ENCODE peak calls at places on chromosomes 3 and 15, in six cellular contexts. W, I, R, S, P and Z are unnamed samples.

GRCh38 chr3:122957707-122958210 is 69.8 kb downstream of the SEMA5B start:
- DNase-seq in W (no peak), R (no peak), I (no peak), P (no peak), S (no peak), Z (no peak)

GRCh38 chr15:22951381-22952280 is 28.5 kb downstream of the CYFIP1 start:
- DNase-seq in W (no peak), S (no peak), I (no peak), R (peak; percentile 75), P (no peak), Z (no peak)

GRCh38 chr15:73583568-73583967 is 49.6 kb downstream of the NPTN start:
- DNase-seq in P (no peak), S (no peak), I (no peak), R (no peak), W (no peak), Z (no peak)

GRCh38 chr3:851098-851790 is 241.6 kb upstream of the CNTN6 start:
- DNase-seq in P (peak; percentile 57), I (no peak), W (no peak), R (no peak), S (no peak), Z (no peak)

GRCh38 chr3:115885621-115886020 is 262.3 kb downstream of the GAP43 start:
- DNase-seq in W (no peak), R (no peak), P (no peak), I (no peak), S (peak; percentile 26), Z (no peak)

GRCh38 chr3:101807884-101808283 is 28.9 kb downstream of the NXPE3 start:
- DNase-seq in P (no peak), S (no peak), I (no peak), W (no peak), R (no peak), Z (no peak)

GRCh38 chr15:43748376-43748775 is 2.1 kb downstream of the PDIA3 start:
- DNase-seq in I (no peak), W (no peak), S (peak; percentile 24), R (no peak), P (no peak), Z (no peak)

GRCh38 chr3:57927916-57928315 is 80.3 kb upstream of the FLNB start:
- DNase-seq in S (peak; percentile 52), I (no peak), R (no peak), W (no peak), P (no peak), Z (no peak)

GRCh38 chr3:175346573-175347356 is 487.6 kb downstream of the NAALADL2 start:
- DNase-seq in S (peak; percentile 95), I (peak; percentile 54), R (peak; percentile 69), W (no peak), P (no peak), Z (no peak)

GRCh38 chr3:14537590-14538450 is 2.3 kb downstream of the GRIP2 start:
- DNase-seq in S (no peak), R (peak; percentile 27), I (peak; percentile 91), P (no peak), W (no peak), Z (no peak)

GRCh38 chr3:39141211-39141995 is 12.0 kb downstream of the CSRNP1 start:
- DNase-seq in W (no peak), P (no peak), I (peak; percentile 66), S (peak; percentile 39), R (peak; percentile 72), Z (no peak)

DNA sequence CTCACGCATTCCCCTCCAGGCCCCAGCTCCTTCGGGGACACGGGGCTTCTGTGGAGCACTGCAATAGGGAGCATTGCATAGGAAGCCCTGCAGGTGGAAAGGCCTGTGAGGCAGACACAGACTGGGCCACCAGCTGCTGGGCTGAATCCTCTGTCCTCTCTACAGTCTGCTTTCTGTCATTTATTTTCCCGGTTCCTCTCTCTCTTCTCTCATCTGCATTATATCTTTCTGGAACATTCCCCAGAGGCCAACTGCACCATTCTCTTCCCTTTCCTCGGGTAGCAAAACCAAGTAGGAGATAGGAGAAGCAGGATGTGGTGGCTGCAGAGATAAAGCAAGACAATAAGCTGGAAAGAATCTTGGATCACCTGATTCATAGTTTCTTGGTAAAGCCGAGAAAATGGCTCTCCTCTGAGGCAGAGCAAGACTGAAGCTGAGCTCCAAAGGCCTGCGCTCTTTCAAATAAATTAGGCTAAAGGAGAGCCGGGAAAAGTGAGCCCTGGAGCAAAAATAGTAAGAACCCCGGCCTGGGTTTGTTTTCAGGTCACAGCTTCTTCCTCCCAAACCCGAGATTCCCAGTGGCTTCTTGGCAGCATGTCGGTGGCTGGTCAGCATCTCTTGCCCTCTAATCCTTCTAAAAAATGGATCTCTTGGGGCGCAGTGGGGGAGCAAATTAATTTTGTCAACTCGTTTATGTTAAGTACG is 5.3 kb downstream of the TM4SF4 start:
- DNase-seq in R (no peak), W (no peak), I (no peak), P (no peak), S (peak; percentile 31), Z (no peak)
- H3K27ac ChIP-seq in R (no peak overlapping the region), W (no peak overlapping the region), I (peak overlapping the region; percentile 64), P (no peak overlapping the region), S (peak overlapping the region; percentile 33), Z (no peak overlapping the region)

GRCh38 chr3:47867451-47868017 is 64.6 kb downstream of the DHX30 start:
- DNase-seq in S (no peak), R (no peak), I (peak; percentile 16), W (no peak), P (no peak), Z (no peak)
- H3K9me3 ChIP-seq in S (no peaks in the 10 kb centered on the region), R (no peaks in the 10 kb centered on the region), I (no peaks in the 10 kb centered on the region), W (no peaks in the 10 kb centered on the region), P (no peaks in the 10 kb centered on the region), Z (no peaks in the 10 kb centered on the region)

GRCh38 chr3:125076464-125076863 is 20.7 kb upstream of the HEG1 start:
- DNase-seq in S (no peak), R (no peak), W (no peak), P (peak; percentile 43), I (no peak), Z (no peak)

GRCh38 chr3:125072749-125073404 is 17.1 kb upstream of the HEG1 start:
- DNase-seq in R (no peak), P (peak; percentile 32), S (no peak), W (no peak), I (no peak), Z (no peak)

GRCh38 chr3:125073506-125073905 is 17.7 kb upstream of the HEG1 start:
- DNase-seq in P (no peak), W (no peak), S (no peak), R (no peak), I (no peak), Z (no peak)

GRCh38 chr3:125077864-125078263 is 22.1 kb upstream of the HEG1 start:
- DNase-seq in W (no peak), S (no peak), R (no peak), P (no peak), I (no peak), Z (no peak)

DNA sequence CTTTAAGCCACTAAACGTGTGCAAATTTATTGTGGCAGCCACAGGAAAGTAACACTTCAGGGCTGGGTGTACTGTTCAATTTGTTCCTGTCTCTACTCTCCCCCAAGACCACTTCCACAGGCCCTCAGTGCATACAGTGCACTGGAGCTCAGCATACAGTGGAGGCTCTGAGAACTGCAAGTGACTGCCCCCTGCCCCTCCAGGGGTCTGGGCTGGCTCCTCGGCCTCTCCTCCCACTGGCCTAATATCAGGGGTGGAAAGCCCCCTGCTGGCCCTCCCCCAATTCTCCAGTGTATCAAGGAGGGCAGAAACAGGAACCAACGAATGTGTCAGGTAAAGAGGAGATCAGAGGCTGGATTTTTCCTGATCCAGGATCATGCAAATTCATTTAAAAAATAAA is 19.9 kb upstream of the HEG1 start:
- DNase-seq in S (no peak), W (no peak), I (no peak), P (peak; percentile 48), R (no peak), Z (no peak)
- TF ChIP-seq CTCF in S (no peak), W (no peak), I (no peak), P (peak; percentile 17), R (no peak), Z (no peak)

DNA sequence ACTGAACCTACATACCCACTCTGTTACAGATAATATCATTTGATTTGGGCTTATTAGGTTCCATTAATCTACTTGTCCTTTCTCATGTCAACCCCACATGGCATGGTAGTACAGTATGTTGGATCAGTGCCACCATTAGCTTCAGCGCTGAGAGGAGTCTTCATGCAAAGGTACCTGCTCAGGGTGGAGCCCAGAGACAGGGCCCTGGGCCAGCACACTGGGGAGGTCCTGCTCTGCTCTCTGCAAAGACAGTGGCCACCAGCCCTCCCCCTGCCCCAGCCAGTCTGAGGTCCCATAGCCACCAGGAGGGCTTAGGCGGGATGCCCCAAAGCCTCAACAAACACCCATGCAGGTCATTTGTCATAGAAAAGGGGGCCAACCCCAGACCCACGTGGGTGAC is 71.0 kb downstream of the ATP10A start:
- DNase-seq in W (no peak), I (no peak), P (no peak), R (peak; percentile 63), S (no peak), Z (no peak)
- H3K27ac ChIP-seq in W (no peak overlapping the region), I (no peak overlapping the region), P (no peak overlapping the region), R (no peak overlapping the region), S (no peak overlapping the region), Z (no peak overlapping the region)

DNA sequence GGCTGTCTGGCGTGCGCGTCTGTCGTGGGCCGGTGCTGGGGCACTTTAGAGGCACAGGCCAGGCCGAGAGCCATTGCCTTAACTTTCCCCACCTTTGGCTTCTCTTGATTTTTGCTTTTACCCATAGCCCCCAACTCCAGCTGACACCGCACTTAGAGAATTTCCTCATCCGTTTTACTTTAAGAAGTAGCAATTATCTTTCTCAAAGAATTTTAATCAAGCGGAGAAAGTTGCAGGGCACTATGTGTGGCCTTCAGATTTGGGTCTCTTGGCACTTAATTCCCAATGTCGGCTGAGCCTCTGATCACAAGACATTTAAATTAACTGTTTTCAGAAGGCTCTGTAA is 1.2 kb downstream of the ALDH1A3 start:
- DNase-seq in R (no peak), S (no peak), P (no peak), I (no peak), W (no peak), Z (no peak)
- H3K9me3 ChIP-seq in R (no peaks in the 10 kb centered on the region), S (no peaks in the 10 kb centered on the region), P (no peaks in the 10 kb centered on the region), I (no peaks in the 10 kb centered on the region), W (no peaks in the 10 kb centered on the region), Z (no peaks in the 10 kb centered on the region)

GRCh38 chr3:56251343-56251945 is 216.8 kb downstream of the ERC2 start:
- DNase-seq in P (no peak), W (no peak), I (no peak), S (peak; percentile 51), R (no peak), Z (no peak)
- TF ChIP-seq CTCF in P (no peak), W (peak; percentile 56), I (peak; percentile 81), S (peak; percentile 79), R (peak; percentile 78), Z (peak; percentile 76)

GRCh38 chr3:13528217-13528801 is 20.6 kb upstream of the FBLN2 start:
- DNase-seq in I (peak; percentile 76), W (no peak), R (no peak), P (no peak), S (no peak), Z (no peak)
- H3K27ac ChIP-seq in I (no peak overlapping the region), W (no peak overlapping the region), R (no peak overlapping the region), P (no peak overlapping the region), S (no peak overlapping the region), Z (no peak overlapping the region)